ENCODE peak calls at places on chromosomes 16 and 17, in seven cellular contexts. V, U, Z, X, N, P and R are unnamed samples.

GRCh38 chr16:85649411-85649977 is 36.4 kb downstream of the GSE1 start:
- DNase-seq in V (no peak), U (no peak), Z (no peak), X (peak), N (no peak), P (no peak), R (peak)

GRCh38 chr16:1932050-1933028 is 10.7 kb downstream of the MSRB1 start:
- DNase-seq in V (no peak), U (no peak), Z (no peak), X (peak), N (no peak), P (peak), R (peak)

GRCh38 chr16:70747703-70748631 is 53.0 kb downstream of the VAC14 start:
- DNase-seq in V (no peak), U (no peak), Z (no peak), X (peak), N (no peak), P (no peak), R (no peak)

GRCh38 chr17:31858647-31859486 is at the start of gene COPRS:
- DNase-seq in V (peak), U (peak), Z (peak), X (peak), N (peak), P (peak), R (peak)

GRCh38 chr17:68592667-68593330 is 8.4 kb downstream of the FAM20A start:
- DNase-seq in V (no peak), U (no peak), Z (no peak), X (no peak), N (no peak), P (peak), R (peak)

GRCh38 chr16:57388359-57389086 is 16.0 kb upstream of the CCL17 start:
- DNase-seq in V (no peak), U (no peak), Z (no peak), X (no peak), N (no peak), P (no peak), R (peak)

GRCh38 chr17:58319181-58320162 is 9.1 kb downstream of the TSPOAP1 start:
- DNase-seq in V (no peak), U (peak), Z (no peak), X (no peak), N (no peak), P (no peak), R (no peak)

GRCh38 chr17:69723741-69724140 is 309.2 kb downstream of the MAP2K6 start:
- DNase-seq in V (no peak), U (no peak), Z (no peak), X (peak), N (no peak), P (no peak), R (peak)

GRCh38 chr17:16135461-16135860 is 79.9 kb downstream of the NCOR1 start:
- DNase-seq in V (no peak), U (no peak), Z (no peak), X (no peak), N (no peak), P (no peak), R (no peak)

GRCh38 chr17:20774472-20775135 is 195.1 kb downstream of the CDRT15L2 start:
- DNase-seq in V (no peak), U (no peak), Z (no peak), X (no peak), N (no peak), P (no peak), R (no peak)

GRCh38 chr16:63617990-63618763 is 1503.7 kb downstream of the CDH11 start:
- DNase-seq in V (no peak), U (no peak), Z (no peak), X (peak), N (no peak), P (peak), R (peak)

GRCh38 chr16:68575082-68575481 is 36.0 kb downstream of the ZFP90 start:
- DNase-seq in V (no peak), U (no peak), Z (no peak), X (no peak), N (no peak), P (peak), R (no peak)

GRCh38 chr16:56262148-56262878 is 71.0 kb downstream of the GNAO1 start:
- DNase-seq in V (no peak), U (peak), Z (peak), X (peak), N (peak), P (no peak), R (peak)

GRCh38 chr16:14232106-14232890 is 161.2 kb downstream of the MRTFB start:
- DNase-seq in V (no peak), U (no peak), Z (no peak), X (no peak), N (no peak), P (no peak), R (peak)